ENCODE peak calls at places on chromosomes 6 and 20, in six cellular contexts. B is NCI-H187 treated with DMSO at 0.1 percent for 48 hours; C is fibroblast of pulmonary artery; S is brain microvascular endothelial cell; E is activated CD8-positive, alpha-beta T cell treated with anti-CD3 and anti-CD28 coated beads for 36 hours; R is effector CD4-positive, alpha-beta T cell. D is an unnamed sample.

GRCh38 chr20:51361258-51361657 is 181.3 kb downstream of the NFATC2 start:
- DNase-seq in B (no peak), R (no peak), S (no peak), C (no peak), E (no peak), D (no peak)

GRCh38 chr6:108562503-108562993 is 1.8 kb downstream of the FOXO3 start:
- DNase-seq in C (peak), B (no peak), E (no peak), S (peak), R (no peak), D (no peak)

GRCh38 chr6:165183496-165184140 is 125.8 kb downstream of the C6orf118 start:
- DNase-seq in B (no peak), E (no peak), R (no peak), C (no peak), S (no peak), D (no peak)

GRCh38 chr6:5996701-5997419 is 9.9 kb downstream of the NRN1 start:
- DNase-seq in C (peak), S (peak), B (no peak), R (no peak), E (peak), D (peak)

GRCh38 chr20:36575066-36575743 is 1.8 kb downstream of the TGIF2 start:
- DNase-seq in C (peak), R (no peak), B (no peak), S (peak), E (no peak), D (peak)

GRCh38 chr20:2261105-2261504 is 34.7 kb upstream of the TGM3 start:
- DNase-seq in S (no peak), C (no peak), E (no peak), R (no peak), B (no peak), D (no peak)

GRCh38 chr6:11096109-11096508 is 2.5 kb downstream of the SMIM13 start:
- DNase-seq in B (no peak), E (peak), C (peak), S (peak), R (no peak), D (no peak)

GRCh38 chr20:1334761-1335160 is 5.8 kb upstream of the SDCBP2 start:
- DNase-seq in S (no peak), C (no peak), R (no peak), E (no peak), B (no peak), D (no peak)

GRCh38 chr6:159512104-159512503 is 180.9 kb downstream of the SOD2 start:
- DNase-seq in B (no peak), C (no peak), E (no peak), S (no peak), R (no peak), D (no peak)

GRCh38 chr6:33905081-33905609 is 101.3 kb upstream of the MLN start:
- DNase-seq in B (peak), E (peak), C (no peak), R (peak), S (no peak), D (no peak)

D was measured in GM13977.